ENCODE peak calls at places on chromosomes 2 and 18, in six cellular contexts. X is RWPE2, C is thoracic aorta, F is transverse colon, E is HepG2, B is testis. T is an unnamed sample. For H3K9me3, the result is how much of the 10 kb centered on the place peaks cover.

GRCh38 chr18:70463085-70463484 is 174.2 kb downstream of the SOCS6 start:
- DNase-seq in X (no peak), C (no peak), F (no peak), E (no peak), B (no peak), T (no peak)

GRCh38 chr18:32930695-32931301 is 158.0 kb upstream of the KLHL14 start:
- DNase-seq in X (no peak), C (no peak), F (no peak), E (peak), B (no peak), T (no peak)

GRCh38 chr2:40240067-40240466 is 211.8 kb downstream of the SLC8A1 start:
- DNase-seq in X (no peak), C (peak), F (peak), E (no peak), B (peak), T (peak)

GRCh38 chr2:218992703-218993344 is 398 bp downstream of the CRYBA2 start:
- DNase-seq in X (no peak), C (no peak), F (peak), E (no peak), B (no peak), T (no peak)

GRCh38 chr2:30514134-30514860 is 67.3 kb downstream of the LCLAT1 start:
- DNase-seq in X (no peak), C (no peak), F (no peak), E (peak), B (no peak), T (no peak)

GRCh38 chr2:150473767-150474166 is 13.7 kb downstream of the RND3 start:
- DNase-seq in X (no peak), C (no peak), F (no peak), E (no peak), B (no peak), T (no peak)

GRCh38 chr18:12076424-12077140 is 17.1 kb upstream of the ANKRD62 start:
- DNase-seq in X (no peak), C (no peak), F (no peak), E (no peak), B (no peak), T (peak)

GRCh38 chr2:164485541-164485940 is 135.7 kb downstream of the GRB14 start:
- DNase-seq in X (no peak), C (no peak), F (no peak), E (no peak), B (no peak), T (no peak)

GRCh38 chr2:234406085-234406484 is 90.8 kb downstream of the ARL4C start:
- DNase-seq in X (no peak), C (no peak), F (no peak), E (no peak), B (no peak), T (no peak)

GRCh38 chr2:138871312-138871711 is 91.1 kb upstream of the NXPH2 start:
- DNase-seq in X (no peak), C (no peak), F (no peak), E (no peak), B (no peak), T (no peak)

GRCh38 chr2:188875104-188875503 is 99.1 kb upstream of the COL3A1 start:
- DNase-seq in X (no peak), C (no peak), F (no peak), E (no peak), B (no peak), T (no peak)

GRCh38 chr2:131016826-131017596 is 76.2 kb downstream of the FAM168B start:
- DNase-seq in X (peak), C (no peak), F (no peak), E (peak), B (no peak), T (peak)

GRCh38 chr18:22136395-22136794 is 33.0 kb upstream of the GATA6 start:
- DNase-seq in X (no peak), C (no peak), F (no peak), E (no peak), B (no peak), T (no peak)

GRCh38 chr2:2621855-2622254 is 290.8 kb upstream of the MYT1L start:
- DNase-seq in X (no peak), C (no peak), F (no peak), E (no peak), B (no peak), T (no peak)

GRCh38 chr2:157905092-157905491 is 29.0 kb upstream of the ACVR1 start:
- DNase-seq in X (no peak), C (no peak), F (no peak), E (no peak), B (no peak), T (no peak)

GRCh38 chr2:100813527-100813926 is 6.4 kb upstream of the NPAS2 start:
- DNase-seq in X (no peak), C (no peak), F (no peak), E (no peak), B (peak), T (no peak)

GRCh38 chr2:24827321-24828261 is 34.4 kb downstream of the CENPO start:
- DNase-seq in X (no peak), C (peak), F (peak), E (peak), B (peak), T (peak)

GRCh38 chr2:158325782-158326335 is 130.7 kb downstream of the CCDC148 start:
- DNase-seq in X (no peak), C (no peak), F (no peak), E (no peak), B (no peak), T (peak)

GRCh38 chr2:234823196-234823876 is 128.5 kb upstream of the SH3BP4 start:
- DNase-seq in X (no peak), C (no peak), F (no peak), E (no peak), B (no peak), T (peak)

GRCh38 chr2:189210250-189211075 is 30.9 kb upstream of the COL5A2 start:
- DNase-seq in X (no peak), C (peak), F (peak), E (no peak), B (peak), T (no peak)

GRCh38 chr18:76274470-76275289 is 220.4 kb downstream of the ZNF516 start:
- DNase-seq in X (no peak), C (no peak), F (no peak), E (peak), B (peak), T (no peak)

GRCh38 chr2:25233916-25234610 is 65.7 kb upstream of the POMC start:
- DNase-seq in X (no peak), C (no peak), F (no peak), E (no peak), B (no peak), T (no peak)

GRCh38 chr2:233817305-233817980 is 36.9 kb downstream of the HJURP start:
- DNase-seq in X (peak), C (no peak), F (no peak), E (no peak), B (no peak), T (peak)

GRCh38 chr18:74654637-74655036 is 57.0 kb downstream of the ZNF407 start:
- DNase-seq in X (no peak), C (no peak), F (no peak), E (no peak), B (no peak), T (no peak)

GRCh38 chr2:209512951-209513350 is 89.1 kb downstream of the MAP2 start:
- DNase-seq in X (no peak), C (no peak), F (no peak), E (no peak), B (no peak), T (no peak)
- H3K27ac ChIP-seq in X (no peak), C (no peak), F (no peak), E (no peak), B (no peak), T (no peak)

GRCh38 chr2:20675701-20676352 is 8.9 kb downstream of the GDF7 start:
- DNase-seq in X (no peak), C (no peak), F (peak), E (peak), B (no peak), T (peak)

GRCh38 chr2:20674974-20675679 is 8.2 kb downstream of the GDF7 start:
- DNase-seq in X (no peak), C (peak), F (no peak), E (peak), B (peak), T (no peak)

GRCh38 chr2:20676353-20677215 is 9.6 kb downstream of the GDF7 start:
- DNase-seq in X (no peak), C (no peak), F (peak), E (peak), B (no peak), T (no peak)

GRCh38 chr2:20678751-20679150 is 11.8 kb downstream of the GDF7 start:
- DNase-seq in X (no peak), C (no peak), F (no peak), E (no peak), B (no peak), T (no peak)

GRCh38 chr2:20677301-20678176 is 10.6 kb downstream of the GDF7 start:
- DNase-seq in X (no peak), C (no peak), F (no peak), E (no peak), B (no peak), T (no peak)
- TF ChIP-seq CTCF in X (no peak), C (peak), F (no peak), E (no peak), B (no peak), T (no peak)

GRCh38 chr2:19571773-19572172 is 213.3 kb upstream of the OSR1 start:
- DNase-seq in X (no peak), C (no peak), F (no peak), E (no peak), B (no peak), T (no peak)
- H3K9me3 ChIP-seq in X (under half), C (under half), F (under half), E (under half), B (under half), T (under half)

GRCh38 chr2:96530474-96531357 is 5.8 kb upstream of the ARID5A start:
- DNase-seq in X (no peak), C (no peak), F (no peak), E (no peak), B (no peak), T (no peak)

GRCh38 chr2:96528680-96529375 is 7.7 kb upstream of the ARID5A start:
- DNase-seq in X (no peak), C (peak), F (no peak), E (no peak), B (no peak), T (no peak)

GRCh38 chr2:96531366-96531765 is 5.2 kb upstream of the ARID5A start:
- DNase-seq in X (no peak), C (no peak), F (no peak), E (no peak), B (no peak), T (no peak)

GRCh38 chr2:96529376-96530143 is 7.0 kb upstream of the ARID5A start:
- DNase-seq in X (no peak), C (no peak), F (no peak), E (no peak), B (no peak), T (no peak)

GRCh38 chr2:96530144-96530430 is 6.5 kb upstream of the ARID5A start:
- DNase-seq in X (no peak), C (no peak), F (no peak), E (no peak), B (no peak), T (no peak)
- H3K27ac ChIP-seq in X (no peak), C (peak), F (peak), E (no peak), B (no peak), T (no peak)

DNA sequence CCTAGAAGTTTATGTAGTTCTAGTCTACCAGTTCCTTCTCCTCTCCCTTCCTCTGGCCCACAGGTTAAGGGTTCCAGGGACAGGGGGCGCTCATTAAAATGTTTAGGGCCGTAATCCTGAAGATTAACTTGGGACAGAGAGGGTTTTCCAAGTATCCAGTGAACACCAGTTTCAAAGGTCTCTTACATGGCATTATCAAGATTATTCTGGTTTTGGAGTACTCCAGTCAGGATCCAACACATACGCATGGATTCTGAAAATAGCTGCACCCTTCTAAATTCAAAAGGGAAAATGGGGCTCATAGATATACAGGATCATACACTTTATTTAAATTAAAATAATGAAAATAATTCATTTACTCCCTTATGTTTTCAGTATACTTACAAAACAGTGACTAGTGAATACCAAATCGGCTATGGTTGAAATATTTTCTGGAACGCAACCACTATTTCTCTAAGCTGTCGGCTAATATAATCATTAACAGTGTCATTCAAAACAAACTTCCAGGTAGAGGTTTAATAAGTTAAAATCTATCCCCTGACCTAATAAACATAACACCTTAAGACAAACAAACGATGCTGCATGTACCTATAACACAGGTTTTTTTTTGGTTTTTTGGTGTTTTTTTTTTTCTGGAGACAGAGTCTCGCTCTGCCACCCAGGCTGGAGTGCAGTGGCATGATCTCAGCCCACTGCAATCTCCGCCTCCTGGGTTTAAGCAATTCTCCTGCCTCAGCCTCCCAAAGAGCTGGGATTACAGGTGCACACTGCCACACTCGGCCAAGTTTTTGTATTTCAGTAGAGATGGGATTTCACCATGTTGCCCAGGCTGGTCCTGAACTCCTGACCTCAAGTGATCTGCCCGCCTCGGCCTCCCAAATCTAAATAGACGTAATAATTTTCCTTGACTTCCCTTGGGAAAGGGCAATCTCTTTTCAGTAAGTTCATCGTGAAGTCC is 44.7 kb downstream of the MGAT4A start:
- DNase-seq in X (no peak), C (no peak), F (no peak), E (no peak), B (no peak), T (no peak)
- TF ChIP-seq CTCF in X (no peak), C (no peak), F (no peak), E (no peak), B (no peak), T (no peak)

DNA sequence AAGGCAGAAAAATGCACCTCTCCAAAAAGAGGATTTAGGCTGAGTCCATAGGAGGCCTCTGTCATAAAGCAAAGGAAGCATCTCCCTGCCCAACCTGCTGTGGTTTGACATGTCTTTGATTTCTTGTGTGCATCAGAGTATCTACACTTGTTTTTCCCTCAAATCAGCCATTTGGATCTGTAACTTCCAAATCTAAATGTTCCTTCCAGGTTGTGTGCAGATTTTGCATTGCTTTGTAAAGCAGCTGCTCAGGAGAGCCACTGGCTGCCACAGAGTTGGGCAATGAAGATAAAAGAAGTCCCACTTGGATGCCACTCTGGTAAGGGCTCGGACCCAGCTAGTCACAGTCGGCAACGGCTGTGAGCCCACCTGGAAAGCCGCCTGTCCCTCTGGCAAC is 6.1 kb downstream of the PAX3 start:
- DNase-seq in X (no peak), C (no peak), F (no peak), E (no peak), B (no peak), T (no peak)
- H3K9me3 ChIP-seq in X (under half), C (under half), F (under half), E (under half), B (under half), T (under half)

DNA sequence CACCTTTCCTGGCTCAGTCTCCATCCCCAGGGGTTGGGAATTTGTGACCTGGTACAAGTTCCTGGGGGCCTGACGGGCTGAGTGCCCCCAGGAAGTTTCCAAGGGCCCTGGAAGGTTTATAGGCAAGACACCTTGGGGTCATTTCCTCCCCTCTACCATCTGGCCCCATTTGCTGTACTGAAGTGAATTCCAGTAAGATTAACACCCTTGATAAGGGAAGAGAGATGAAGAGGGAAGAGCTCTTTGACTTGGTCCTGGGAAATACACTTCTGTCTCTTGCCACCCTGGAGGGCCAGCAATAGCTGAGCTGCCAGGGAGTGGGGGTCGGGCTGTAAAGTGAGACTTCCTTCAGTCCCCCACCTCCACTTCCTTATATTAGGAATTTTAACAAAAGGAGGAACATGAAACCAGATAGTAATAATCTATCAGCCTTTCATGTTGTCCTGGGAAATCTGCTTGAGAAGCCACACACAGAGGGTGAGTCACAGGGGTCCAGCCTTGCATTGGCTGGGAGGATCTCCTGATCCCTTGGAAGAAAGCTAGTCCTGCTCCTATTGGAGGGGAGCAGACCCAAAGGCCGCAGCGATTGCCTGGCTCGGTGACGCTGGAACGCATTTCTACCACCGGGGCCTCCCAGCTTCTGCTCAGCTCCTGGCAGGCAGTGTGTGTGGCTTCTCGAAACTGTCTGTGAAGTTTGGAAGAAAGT is 87.4 kb downstream of the ACAA2 start:
- DNase-seq in X (no peak), C (no peak), F (peak), E (peak), B (peak), T (peak)
- H3K27ac ChIP-seq in X (peak), C (no peak), F (no peak), E (no peak), B (no peak), T (no peak)

GRCh38 chr2:37281916-37282315 is 42.7 kb downstream of the PRKD3 start:
- DNase-seq in X (no peak), C (no peak), F (no peak), E (no peak), B (no peak), T (no peak)
- TF ChIP-seq CTCF in X (peak), C (no peak), F (no peak), E (peak), B (no peak), T (no peak)

DNA sequence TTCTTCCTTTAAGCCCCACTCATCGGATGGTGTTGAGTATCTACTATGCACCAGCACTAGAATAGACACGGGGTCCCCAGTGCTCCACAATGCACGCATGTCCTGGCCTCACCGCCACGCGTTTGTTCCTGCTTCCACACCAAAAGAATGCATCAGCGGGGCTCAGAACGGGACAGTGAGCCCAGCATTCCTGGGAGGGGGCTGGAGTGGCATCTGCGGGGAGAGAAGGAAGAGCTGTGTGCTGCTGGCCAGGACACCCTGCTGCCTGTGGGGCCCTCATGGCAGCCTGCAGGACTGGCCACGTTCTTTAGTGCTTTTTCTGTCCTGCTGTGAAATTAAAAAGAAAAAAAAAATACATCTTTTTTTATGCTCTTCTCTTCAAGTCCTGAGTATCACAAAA is 738.8 kb upstream of the SALL3 start:
- DNase-seq in X (no peak), C (no peak), F (no peak), E (no peak), B (no peak), T (no peak)
- H3K9me3 ChIP-seq in X (under half), C (under half), F (under half), E (under half), B (under half), T (under half)

GRCh38 chr18:80177128-80177527 is 68.1 kb downstream of the ADNP2 start:
- DNase-seq in X (no peak), C (no peak), F (no peak), E (no peak), B (no peak), T (no peak)

GRCh38 chr18:80173060-80173459 is 64.0 kb downstream of the ADNP2 start:
- DNase-seq in X (no peak), C (no peak), F (no peak), E (no peak), B (no peak), T (no peak)

GRCh38 chr18:80178935-80179818 is 68.1 kb downstream of the PARD6G start:
- DNase-seq in X (peak), C (no peak), F (no peak), E (no peak), B (no peak), T (no peak)

GRCh38 chr18:80176334-80177080 is 67.4 kb downstream of the ADNP2 start:
- DNase-seq in X (no peak), C (no peak), F (no peak), E (peak), B (no peak), T (no peak)

DNA sequence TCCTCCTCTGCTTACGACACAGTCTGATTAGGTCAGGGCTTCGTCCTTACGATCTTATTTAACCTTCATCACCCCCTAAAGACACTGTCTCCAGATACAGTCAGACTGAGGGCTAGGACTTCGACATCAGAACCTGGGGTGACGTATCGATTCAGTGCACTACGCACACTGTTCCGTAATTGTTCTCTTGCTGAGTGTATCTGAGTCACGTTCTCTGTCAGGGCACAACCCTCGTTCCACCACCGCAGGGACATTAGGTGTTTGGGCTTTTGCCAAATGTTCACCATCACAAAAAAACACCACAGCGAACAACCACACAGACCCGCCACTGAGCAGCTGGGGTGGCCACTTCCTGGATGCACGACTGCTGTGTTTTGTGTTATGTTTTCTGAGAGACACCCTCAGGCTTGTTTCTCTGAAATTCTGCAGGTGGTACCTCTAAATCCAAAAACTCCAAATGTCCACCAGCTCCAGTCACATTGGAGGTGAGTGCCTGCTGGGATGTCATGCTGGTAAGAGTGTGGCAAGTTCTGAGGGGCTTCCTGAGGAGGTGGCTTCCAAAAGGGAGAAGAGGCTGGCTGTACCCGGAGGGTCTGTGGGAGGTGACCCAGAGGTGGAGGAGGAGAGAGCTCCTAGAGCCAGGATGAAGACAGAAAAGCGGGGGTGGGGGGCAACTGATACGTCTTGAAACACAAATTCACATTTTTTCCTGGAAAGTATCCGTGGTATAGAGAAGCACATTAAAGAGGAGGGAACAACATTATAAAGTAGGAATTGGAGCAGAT is 66.6 kb downstream of the ADNP2 start:
- DNase-seq in X (no peak), C (no peak), F (peak), E (no peak), B (no peak), T (no peak)
- H3K27ac ChIP-seq in X (no peak), C (no peak), F (no peak), E (no peak), B (no peak), T (no peak)